ENCODE peak calls at places on chromosomes 5 and 9, in six cellular contexts. L is NCI-H2029, X is hippocampal formation, Z is epithelial cell of esophagus, Q is hypothalamus, U is T follicular helper cell. B is an unnamed sample.

GRCh38 chr9:136662326-136662655 is 425 bp upstream of the EGFL7 start:
- DNase-seq in L (no peak), X (no peak), Z (no peak), Q (no peak), U (no peak), B (no peak)

GRCh38 chr5:83072946-83073345 is 4.2 kb downstream of the TMEM167A start:
- DNase-seq in L (no peak), X (no peak), Z (no peak), Q (no peak), U (no peak), B (no peak)

GRCh38 chr5:154284433-154284832 is 93.9 kb downstream of the GALNT10 start:
- DNase-seq in L (no peak), X (no peak), Z (no peak), Q (no peak), U (no peak), B (no peak)

GRCh38 chr9:92714787-92715487 is 45.0 kb upstream of the IPPK start:
- DNase-seq in L (no peak), X (no peak), Z (no peak), Q (no peak), U (no peak), B (no peak)

GRCh38 chr9:134695144-134695543 is 53.5 kb downstream of the COL5A1 start:
- DNase-seq in L (no peak), X (no peak), Z (no peak), Q (no peak), U (no peak), B (no peak)

GRCh38 chr9:79581794-79582193 is 10.0 kb downstream of the TLE4 start:
- DNase-seq in L (no peak), X (no peak), Z (peak), Q (no peak), U (peak), B (peak)

GRCh38 chr5:168056499-168057182 is 234.8 kb upstream of the WWC1 start:
- DNase-seq in L (no peak), X (no peak), Z (peak), Q (no peak), U (no peak), B (no peak)

GRCh38 chr9:121696935-121697334 is 45.5 kb downstream of the DAB2IP start:
- DNase-seq in L (no peak), X (no peak), Z (no peak), Q (no peak), U (no peak), B (no peak)

GRCh38 chr9:98726735-98727134 is 18.0 kb upstream of the GABBR2 start:
- DNase-seq in L (no peak), X (no peak), Z (no peak), Q (no peak), U (no peak), B (no peak)

GRCh38 chr5:6525910-6526309 is 77.3 kb downstream of the UBE2QL1 start:
- DNase-seq in L (peak), X (no peak), Z (no peak), Q (no peak), U (no peak), B (no peak)

GRCh38 chr9:120787906-120788305 is 5.3 kb downstream of the FBXW2 start:
- DNase-seq in L (no peak), X (no peak), Z (no peak), Q (no peak), U (no peak), B (no peak)

B was measured in effector CD8-positive, alpha-beta T cell.